ENCODE peak calls at places on chromosomes 16 and 17, in five cellular contexts. J, B, Q, C and H are unnamed samples.

GRCh38 chr16:17302213-17302612 is 168.5 kb downstream of the XYLT1 start:
- DNase-seq in J (no peak), B (no peak), Q (no peak), C (no peak), H (no peak)

GRCh38 chr17:65287040-65287439 is 149.9 kb downstream of the RGS9 start:
- DNase-seq in J (no peak), B (no peak), Q (no peak), C (no peak), H (peak)

GRCh38 chr17:56978441-56979090 is 635 bp downstream of the SCPEP1 start:
- DNase-seq in J (no peak), B (no peak), Q (no peak), C (no peak), H (no peak)

GRCh38 chr17:72717276-72717675 is 375.2 kb downstream of the SLC39A11 start:
- DNase-seq in J (no peak), B (no peak), Q (no peak), C (no peak), H (no peak)

GRCh38 chr17:64006361-64007088 is 8.4 kb downstream of the PRR29 start:
- DNase-seq in J (no peak), B (no peak), Q (no peak), C (no peak), H (peak)

GRCh38 chr16:47687694-47688093 is 226.6 kb downstream of the PHKB start:
- DNase-seq in J (no peak), B (no peak), Q (no peak), C (no peak), H (peak)

GRCh38 chr17:28481081-28481571 is 7.7 kb downstream of the SLC13A2 start:
- DNase-seq in J (no peak), B (no peak), Q (no peak), C (no peak), H (no peak)

GRCh38 chr17:79045001-79045729 is 21.2 kb downstream of the C1QTNF1 start:
- DNase-seq in J (no peak), B (no peak), Q (no peak), C (no peak), H (no peak)

GRCh38 chr17:31274252-31274651 is 22.8 kb downstream of the OMG start:
- DNase-seq in J (no peak), B (no peak), Q (no peak), C (no peak), H (peak)